ENCODE peak calls at places on chromosomes 3 and 15, in four cellular contexts. O, K, T and C are unnamed samples.
A peak's percentile ranks its signal among the peaks of the same experiment; 100 is the strongest.

GRCh38 chr3:124283644-124284008 is 291.7 kb upstream of the ROPN1 start:
- DNase-seq in O (no peak), K (no peak), T (no peak), C (no peak)

GRCh38 chr15:44265757-44266156 is 22.8 kb upstream of the GOLM2 start:
- DNase-seq in O (no peak), K (no peak), T (no peak), C (no peak)

GRCh38 chr15:25331860-25332259 is 107.0 kb downstream of the UBE3A start:
- DNase-seq in O (no peak), K (no peak), T (no peak), C (no peak)

GRCh38 chr3:98602078-98602678 is 8.8 kb upstream of the CPOX start:
- DNase-seq in O (peak; percentile 76), K (peak; percentile 55), T (no peak), C (no peak)

GRCh38 chr15:78715930-78716329 is 74.9 kb upstream of the CHRNB4 start:
- DNase-seq in O (peak; percentile 82), K (no peak), T (no peak), C (no peak)

GRCh38 chr3:194080473-194080872 is 55.5 kb upstream of the HES1 start:
- DNase-seq in O (no peak), K (no peak), T (no peak), C (no peak)

GRCh38 chr3:64444619-64445317 is 219.5 kb upstream of the PRICKLE2 start:
- DNase-seq in O (no peak), K (no peak), T (peak; percentile 30), C (no peak)

GRCh38 chr3:27431116-27431515 is 53.1 kb downstream of the SLC4A7 start:
- DNase-seq in O (peak; percentile 99), K (peak; percentile 17), T (no peak), C (no peak)

GRCh38 chr15:73899197-73900128 is 26.1 kb downstream of the TBC1D21 start:
- DNase-seq in O (peak; percentile 16), K (no peak), T (no peak), C (no peak)

GRCh38 chr3:42979044-42979962 is at the start of gene GASK1A:
- DNase-seq in O (no peak), K (no peak), T (peak; percentile 57), C (no peak)

GRCh38 chr3:63333815-63334214 is 55.7 kb downstream of the SYNPR start:
- DNase-seq in O (peak; percentile 9), K (no peak), T (no peak), C (no peak)
- TF ChIP-seq CTCF in O (peak; percentile 16), K (no peak), T (no peak), C (no peak)

GRCh38 chr3:126245811-126246727 is 65.7 kb upstream of the ALDH1L1 start:
- DNase-seq in O (peak; percentile 65), K (peak; percentile 70), T (peak; percentile 51), C (no peak)
- TF ChIP-seq CTCF in O (peak; percentile 65), K (peak; percentile 24), T (peak; percentile 14), C (no peak)

DNA sequence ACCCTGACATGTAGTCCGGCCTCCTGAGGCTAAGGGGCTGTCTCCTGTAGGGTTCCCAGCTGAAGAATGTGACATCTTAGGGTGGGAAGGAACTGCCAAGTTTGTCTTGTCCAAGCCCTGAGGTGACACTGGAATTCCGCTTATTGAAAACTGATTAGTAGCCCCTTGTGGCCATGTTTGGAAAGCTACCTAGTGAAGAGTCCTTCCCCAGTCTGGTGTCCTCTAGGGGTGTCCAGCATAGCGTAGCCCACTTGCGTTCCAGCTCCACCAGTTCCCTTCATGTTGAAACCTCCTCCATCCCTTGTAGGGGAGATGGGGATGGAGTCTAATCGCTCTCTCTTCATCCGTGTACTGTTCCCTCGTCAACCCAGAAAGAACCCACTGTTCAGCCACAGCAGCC is 79.5 kb downstream of the CHDH start:
- DNase-seq in O (no peak), K (no peak), T (no peak), C (no peak)
- TF ChIP-seq CTCF in O (no peak), K (no peak), T (no peak), C (no peak)

DNA sequence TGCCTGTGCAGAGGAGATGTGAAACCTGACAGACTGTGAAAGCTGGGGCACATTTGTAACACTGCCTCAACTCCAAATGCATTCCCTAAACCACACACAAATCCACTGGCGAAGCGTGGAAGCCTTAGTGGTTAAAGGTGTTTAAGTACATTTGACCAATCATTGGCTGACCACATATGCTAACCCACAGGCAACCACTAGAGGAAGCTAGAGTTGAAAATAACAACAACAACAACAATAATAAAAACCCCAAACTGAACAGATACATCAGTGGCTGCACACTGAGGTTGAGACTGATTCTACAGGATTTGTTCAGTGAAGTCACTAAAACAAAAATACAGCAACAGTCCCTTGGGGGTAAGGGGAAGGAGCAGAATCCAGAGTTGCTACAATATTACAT is 129.7 kb downstream of the TJP1 start:
- DNase-seq in O (no peak), K (no peak), T (no peak), C (no peak)
- TF ChIP-seq CTCF in O (peak; percentile 17), K (no peak), T (no peak), C (no peak)

GRCh38 chr3:13408890-13409289 is 11.2 kb downstream of the NUP210 start:
- DNase-seq in O (no peak), K (no peak), T (no peak), C (no peak)

GRCh38 chr3:13416002-13416793 is 3.9 kb downstream of the NUP210 start:
- DNase-seq in O (no peak), K (no peak), T (no peak), C (no peak)

GRCh38 chr3:13411186-13411860 is 8.8 kb downstream of the NUP210 start:
- DNase-seq in O (no peak), K (no peak), T (no peak), C (no peak)

GRCh38 chr3:13415236-13416001 is 4.7 kb downstream of the NUP210 start:
- DNase-seq in O (no peak), K (no peak), T (no peak), C (no peak)

GRCh38 chr3:13414040-13414729 is 5.9 kb downstream of the NUP210 start:
- DNase-seq in O (no peak), K (peak; percentile 9), T (no peak), C (no peak)
- TF ChIP-seq CTCF in O (no peak), K (no peak), T (no peak), C (no peak)

GRCh38 chr3:137746808-137747207 is 17.3 kb upstream of the SOX14 start:
- DNase-seq in O (no peak), K (no peak), T (no peak), C (no peak)
- TF ChIP-seq CTCF in O (no peak), K (no peak), T (no peak), C (no peak)

GRCh38 chr15:48406240-48406891 is 75.1 kb downstream of the DUT start:
- DNase-seq in O (no peak), K (no peak), T (no peak), C (no peak)

GRCh38 chr15:48409623-48410022 is 78.4 kb downstream of the DUT start:
- DNase-seq in O (no peak), K (no peak), T (no peak), C (no peak)

GRCh38 chr15:48408337-48408736 is 77.1 kb downstream of the DUT start:
- DNase-seq in O (no peak), K (no peak), T (no peak), C (no peak)

GRCh38 chr15:48402778-48403177 is 71.5 kb downstream of the DUT start:
- DNase-seq in O (no peak), K (no peak), T (no peak), C (no peak)

DNA sequence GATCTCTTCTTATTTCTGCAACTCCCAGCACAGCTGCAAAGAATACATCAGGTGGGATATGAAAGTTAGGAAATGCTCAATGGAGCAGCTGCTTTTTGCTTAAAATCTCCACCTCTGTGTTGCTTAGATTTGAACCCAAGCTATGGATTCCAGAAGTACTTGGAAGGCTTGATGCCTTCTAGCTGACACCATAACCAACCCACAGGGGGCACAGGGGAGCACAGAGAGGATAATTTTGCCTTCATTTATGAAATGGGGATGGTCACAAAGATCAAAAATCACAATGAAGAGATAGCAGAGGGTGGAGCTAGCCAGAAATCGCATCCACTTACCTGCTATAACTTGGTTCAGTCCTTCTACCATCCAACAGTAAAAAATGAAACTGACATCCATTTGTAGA is 75.7 kb downstream of the DUT start:
- DNase-seq in O (no peak), K (no peak), T (no peak), C (no peak)
- TF ChIP-seq CTCF in O (peak; percentile 29), K (no peak), T (no peak), C (no peak)

GRCh38 chr3:57998366-57999283 is 9.6 kb upstream of the FLNB start:
- DNase-seq in O (peak; percentile 81), K (no peak), T (no peak), C (no peak)
- TF ChIP-seq CTCF in O (no peak), K (no peak), T (no peak), C (no peak)

GRCh38 chr3:127304121-127304744 is 16.4 kb upstream of the PRR20G start:
- DNase-seq in O (no peak), K (no peak), T (peak; percentile 73), C (no peak)
- TF ChIP-seq CTCF in O (no peak), K (no peak), T (no peak), C (no peak)